ENCODE peak calls at places on chromosomes 12 and 14, in six cellular contexts. K is neuronal stem cell, N is IMR-90, D is mesendoderm, Z is H9, B is H1. Y is an unnamed sample.

GRCh38 chr12:26523708-26524150 is 309.3 kb downstream of the ITPR2 start:
- DNase-seq in K (no peak), N (peak; percentile 93), D (peak; percentile 33), Z (no peak), B (no peak), Y (peak; percentile 79)

GRCh38 chr14:98133806-98134205 is 1138.2 kb downstream of the BCL11B start:
- DNase-seq in K (no peak), N (no peak), D (no peak), Z (no peak), B (no peak), Y (no peak)

GRCh38 chr12:55743131-55743921 is 404 bp downstream of the GDF11 start:
- DNase-seq in K (peak; percentile 75), N (peak; percentile 68), D (peak; percentile 92), Z (peak; percentile 81), B (peak; percentile 64), Y (peak; percentile 82)

GRCh38 chr12:6763380-6763779 is 2.8 kb upstream of the PTMS start:
- DNase-seq in K (no peak), N (no peak), D (no peak), Z (no peak), B (no peak), Y (no peak)

GRCh38 chr14:94025720-94026119 is 420 bp upstream of the OTUB2 start:
- DNase-seq in K (no peak), N (no peak), D (no peak), Z (no peak), B (no peak), Y (no peak)

GRCh38 chr12:118358607-118359540 is 13.8 kb downstream of the TAOK3 start:
- DNase-seq in K (no peak), N (no peak), D (no peak), Z (no peak), B (no peak), Y (no peak)

GRCh38 chr14:105537580-105538474 is 11.4 kb downstream of the TMEM121 start:
- DNase-seq in K (no peak), N (no peak), D (peak; percentile 13), Z (peak; percentile 52), B (peak; percentile 86), Y (no peak)

GRCh38 chr12:3261782-3262359 is 184.7 kb downstream of the TSPAN9 start:
- DNase-seq in K (no peak), N (peak; percentile 28), D (no peak), Z (no peak), B (no peak), Y (no peak)

GRCh38 chr12:41362511-41362910 is 174.4 kb downstream of the PDZRN4 start:
- DNase-seq in K (no peak), N (no peak), D (no peak), Z (no peak), B (no peak), Y (no peak)

GRCh38 chr14:36268957-36269734 is 51.3 kb downstream of the MBIP start:
- DNase-seq in K (peak; percentile 67), N (no peak), D (peak; percentile 60), Z (peak; percentile 47), B (no peak), Y (peak; percentile 4)

GRCh38 chr12:120489018-120489417 is 6.9 kb upstream of the DYNLL1 start:
- DNase-seq in K (no peak), N (peak; percentile 49), D (no peak), Z (no peak), B (no peak), Y (no peak)

GRCh38 chr14:102772781-102773570 is 4.3 kb upstream of the TRAF3 start:
- DNase-seq in K (no peak), N (no peak), D (peak; percentile 92), Z (peak; percentile 89), B (peak; percentile 71), Y (peak; percentile 54)

GRCh38 chr14:94390372-94391086 is 2.1 kb upstream of the SERPINA1 start:
- DNase-seq in K (no peak), N (no peak), D (no peak), Z (no peak), B (no peak), Y (no peak)

GRCh38 chr12:120970310-120970709 is 8.0 kb upstream of the HNF1A start:
- DNase-seq in K (no peak), N (no peak), D (no peak), Z (no peak), B (no peak), Y (no peak)

GRCh38 chr12:105562727-105563072 is 232.2 kb downstream of the C12orf75 start:
- DNase-seq in K (no peak), N (no peak), D (no peak), Z (no peak), B (no peak), Y (no peak)

DNA sequence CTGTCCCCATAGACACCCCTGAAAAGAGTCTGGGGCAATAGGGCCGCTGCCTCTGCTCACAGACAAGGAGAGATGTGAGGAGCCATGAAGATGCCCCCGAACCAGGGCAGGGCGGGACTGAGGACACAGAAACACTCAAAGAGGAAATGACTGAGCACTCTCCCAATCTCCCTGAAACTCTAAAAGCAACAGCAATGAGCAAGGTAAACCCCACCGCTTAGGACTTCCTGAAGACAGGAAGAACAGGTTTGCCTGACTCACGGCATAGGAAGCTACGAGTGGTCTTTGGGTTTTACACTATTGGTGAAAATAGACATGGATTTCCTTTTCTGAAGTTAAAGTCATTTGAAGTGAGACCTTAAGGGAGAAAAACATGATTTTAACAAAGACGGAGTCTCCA is 32.5 kb downstream of the STX2 start:
- DNase-seq in K (no peak), N (no peak), D (peak; percentile 53), Z (no peak), B (no peak), Y (no peak)
- H4K8ac ChIP-seq in K (no peak overlapping the region), N (no peak overlapping the region), D (no peak overlapping the region), Z (no peak overlapping the region), B (no peak overlapping the region), Y (no peak overlapping the region)

DNA sequence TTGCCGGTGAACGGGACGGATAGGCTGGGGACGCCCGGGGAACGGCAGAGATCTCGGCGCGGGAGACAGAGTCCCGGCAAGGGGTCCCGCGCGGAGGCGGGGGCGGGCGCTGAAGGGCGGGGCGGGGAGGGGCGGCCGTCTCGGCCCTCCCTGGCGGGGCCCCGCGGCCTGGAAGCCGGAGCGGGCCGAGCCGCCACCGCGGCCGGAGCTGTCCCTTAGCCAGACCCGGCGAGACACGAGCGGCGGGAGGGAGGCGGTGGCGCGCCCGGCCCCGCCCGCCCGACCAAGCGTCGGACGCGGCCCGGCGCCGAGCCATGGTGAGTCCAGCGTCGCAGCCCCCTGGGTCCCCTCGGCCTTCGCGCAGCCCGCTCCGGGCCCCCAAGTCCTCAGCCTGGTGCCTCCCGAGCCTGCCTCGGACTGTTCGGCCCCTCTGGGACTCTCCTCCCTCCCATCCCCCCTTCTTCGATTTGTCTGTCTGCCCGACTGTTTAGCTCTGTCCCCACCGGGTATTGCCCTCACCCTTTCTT is at the start of gene ARHGEF40:
- DNase-seq in K (no peak), N (peak; percentile 33), D (peak; percentile 63), Z (peak; percentile 50), B (no peak), Y (peak; percentile 53)
- H3K4ac ChIP-seq in K (peak within 1 kb of the TSS; percentile 96), N (peak within 1 kb of the TSS; percentile 90), D (peak within 1 kb of the TSS; percentile 74), Z (no peak within 1 kb of the TSS), B (peak within 1 kb of the TSS; percentile 88), Y (peak within 1 kb of the TSS; percentile 79)

GRCh38 chr14:54301349-54301748 is 95.5 kb upstream of the CDKN3 start:
- DNase-seq in K (no peak), N (no peak), D (no peak), Z (no peak), B (no peak), Y (no peak)

GRCh38 chr14:54299393-54300363 is 97.1 kb upstream of the CDKN3 start:
- DNase-seq in K (no peak), N (peak; percentile 32), D (no peak), Z (no peak), B (no peak), Y (no peak)

GRCh38 chr14:54306806-54307205 is 90.0 kb upstream of the CDKN3 start:
- DNase-seq in K (no peak), N (no peak), D (no peak), Z (no peak), B (no peak), Y (no peak)

DNA sequence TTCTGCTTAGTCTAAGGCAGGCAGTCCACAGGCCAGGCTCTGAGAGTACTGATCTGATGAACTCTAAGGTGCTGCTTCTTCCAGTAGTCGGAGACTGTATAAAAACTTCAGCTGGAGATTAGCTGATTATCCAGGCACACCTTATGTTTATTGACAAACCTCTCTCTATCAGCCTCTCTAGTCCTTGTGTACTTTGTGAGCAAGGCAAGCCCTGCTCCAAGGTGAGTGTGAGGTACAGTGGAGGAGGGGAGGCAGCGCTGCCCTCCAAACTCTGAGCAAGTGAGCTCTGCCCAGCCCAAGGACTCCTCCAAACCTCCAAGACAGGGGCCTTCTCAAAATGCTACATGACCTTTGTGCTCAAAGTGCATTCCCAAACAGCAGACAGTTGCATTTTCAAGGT is 95.9 kb upstream of the CDKN3 start:
- DNase-seq in K (no peak), N (no peak), D (no peak), Z (no peak), B (no peak), Y (no peak)
- H2BK15ac ChIP-seq in K (no peak overlapping the region), N (no peak overlapping the region), D (no peak overlapping the region), Z (no peak overlapping the region), B (no peak overlapping the region), Y (no peak overlapping the region)

GRCh38 chr12:108823804-108824203 is 33.6 kb downstream of the SSH1 start:
- DNase-seq in K (no peak), N (no peak), D (peak; percentile 55), Z (no peak), B (no peak), Y (no peak)

GRCh38 chr12:108825205-108825950 is 32.0 kb downstream of the SSH1 start:
- DNase-seq in K (no peak), N (peak; percentile 76), D (no peak), Z (no peak), B (no peak), Y (peak; percentile 95)

GRCh38 chr12:108827941-108828340 is 29.4 kb downstream of the SSH1 start:
- DNase-seq in K (no peak), N (no peak), D (no peak), Z (no peak), B (no peak), Y (no peak)

GRCh38 chr12:108826807-108827721 is 30.3 kb downstream of the SSH1 start:
- DNase-seq in K (no peak), N (peak; percentile 60), D (no peak), Z (no peak), B (no peak), Y (no peak)

DNA sequence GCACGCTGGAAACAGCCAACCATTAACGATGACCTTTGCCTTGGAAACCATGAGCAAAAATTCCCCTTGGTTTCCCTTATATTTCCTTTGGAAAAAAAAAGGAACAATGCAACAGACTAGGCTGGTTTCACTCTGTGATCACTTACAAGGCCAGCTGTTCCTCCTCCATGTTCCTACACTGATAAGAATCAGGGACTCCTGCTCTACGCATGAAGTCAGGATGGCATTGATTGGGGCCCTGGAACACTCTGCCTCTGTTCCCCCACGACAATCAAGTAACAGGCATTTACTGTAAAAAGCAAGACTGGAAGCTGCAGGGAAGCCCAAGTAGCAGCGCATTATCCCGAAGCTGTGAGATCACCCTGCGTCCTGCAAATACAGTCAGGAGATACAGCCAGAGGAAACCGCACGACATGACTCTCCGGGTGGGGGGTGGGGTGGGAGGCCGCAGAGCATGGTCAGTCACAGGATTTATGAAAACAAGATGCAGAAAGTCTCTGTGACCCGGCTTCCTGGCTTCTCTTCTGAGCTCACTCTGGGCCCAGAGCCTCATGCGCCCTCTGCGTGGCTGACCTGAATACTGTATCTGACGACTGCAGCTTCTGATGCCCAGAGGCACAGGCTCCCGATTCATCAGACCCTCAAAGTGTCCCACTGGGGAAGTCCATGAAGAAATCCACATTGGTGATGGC is 31.1 kb downstream of the SSH1 start:
- DNase-seq in K (no peak), N (peak; percentile 97), D (peak; percentile 51), Z (no peak), B (no peak), Y (peak; percentile 99)
- H4K8ac ChIP-seq in K (no peak overlapping the region), N (peak overlapping the region; percentile 89), D (no peak overlapping the region), Z (no peak overlapping the region), B (no peak overlapping the region), Y (peak overlapping the region; percentile 87)